ENCODE peak calls at places on chromosomes 13 and 19, in four cellular contexts. H is body of pancreas, E is tibial nerve, O is colonic mucosa. N is an unnamed sample.

GRCh38 chr13:45339867-45340266 is 1.1 kb downstream of the TPT1 start:
- DNase-seq in O (no peak), E (no peak), H (no peak), N (no peak)

GRCh38 chr13:110344320-110344719 is 37.2 kb downstream of the COL4A2 start:
- DNase-seq in O (no peak), E (no peak), H (no peak), N (no peak)

GRCh38 chr13:27617801-27618411 is 2.4 kb downstream of the LNX2 start:
- DNase-seq in O (no peak), H (no peak), E (no peak), N (no peak)

GRCh38 chr19:29665826-29666633 is 769 bp downstream of the PLEKHF1 start:
- DNase-seq in H (no peak), O (peak), E (no peak), N (no peak)

GRCh38 chr19:7843521-7843920 is 13.5 kb downstream of the EVI5L start:
- DNase-seq in E (no peak), H (no peak), O (no peak), N (no peak)

GRCh38 chr19:47032171-47032811 is 12.7 kb downstream of the NPAS1 start:
- DNase-seq in H (peak), O (peak), E (no peak), N (no peak)

GRCh38 chr19:5282926-5283325 is 57.7 kb downstream of the PTPRS start:
- DNase-seq in E (peak), H (no peak), O (peak), N (no peak)

GRCh38 chr13:50428183-50428877 is 413.1 kb downstream of the KCNRG start:
- DNase-seq in O (no peak), E (no peak), H (no peak), N (no peak)

GRCh38 chr13:20227730-20228129 is 4.4 kb downstream of the GJB6 start:
- DNase-seq in H (no peak), E (no peak), O (no peak), N (no peak)

GRCh38 chr19:58544591-58545285 is 874 bp downstream of the TRIM28 start:
- DNase-seq in E (no peak), O (peak), H (no peak), N (no peak)

GRCh38 chr13:43185206-43185605 is 161.8 kb downstream of the DNAJC15 start:
- DNase-seq in E (no peak), O (no peak), H (no peak), N (no peak)

GRCh38 chr13:35881360-35881759 is 249.8 kb downstream of the DCLK1 start:
- DNase-seq in E (no peak), H (no peak), O (no peak), N (peak)

GRCh38 chr19:52695996-52696395 is 38.8 kb downstream of the ZNF611 start:
- DNase-seq in E (no peak), O (no peak), H (no peak), N (no peak)

DNA sequence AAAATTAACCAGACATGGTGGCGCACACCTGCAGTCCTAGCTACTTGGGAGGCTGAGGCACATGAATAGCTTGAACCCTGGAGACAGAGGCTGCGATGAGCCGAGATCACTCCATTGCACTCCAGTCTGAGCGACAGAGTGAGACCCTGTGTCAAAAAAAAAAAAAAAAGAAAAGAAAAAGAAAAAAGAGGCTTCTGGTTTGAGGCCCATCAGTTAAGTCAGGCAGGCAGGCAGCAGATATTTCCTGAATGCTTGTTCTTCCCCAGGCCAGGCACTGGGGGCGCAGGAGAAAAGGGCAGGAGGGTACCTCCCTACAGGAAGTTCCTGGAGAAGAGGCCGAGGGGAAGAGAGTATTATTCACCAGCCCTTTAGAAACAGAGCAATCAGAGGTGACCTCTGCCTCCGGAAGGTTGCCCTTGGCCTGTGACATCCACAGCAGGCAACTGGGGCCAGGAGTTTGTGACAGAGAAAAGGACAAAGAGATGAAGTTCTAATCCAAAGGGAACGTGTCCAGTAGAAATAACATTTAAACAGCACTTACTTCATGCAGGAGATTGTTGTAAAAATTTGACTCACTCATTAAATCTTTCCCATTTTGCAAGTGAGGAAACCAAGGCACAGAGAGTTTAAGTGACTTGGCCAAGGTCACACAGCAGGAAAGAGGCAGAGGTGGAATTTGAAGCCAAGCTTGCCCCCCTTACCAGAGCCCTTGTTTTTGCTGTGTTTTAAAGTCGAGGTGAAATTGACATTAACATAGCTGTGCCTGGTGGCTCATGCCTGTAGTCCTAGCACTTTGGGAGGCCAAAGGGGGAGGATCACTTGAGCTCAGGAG is 4.3 kb upstream of the RLN3 start:
- DNase-seq in O (peak), E (no peak), H (peak), N (no peak)
- H3K27ac ChIP-seq in O (peak), E (no peak), H (peak), N (no peak)

GRCh38 chr19:49336482-49337266 is 1.5 kb downstream of the CD37 start:
- DNase-seq in O (no peak), E (no peak), H (peak), N (no peak)

GRCh38 chr19:49338691-49339363 is 3.6 kb downstream of the CD37 start:
- DNase-seq in O (peak), E (no peak), H (peak), N (no peak)

GRCh38 chr19:49339364-49340068 is 4.3 kb downstream of the CD37 start:
- DNase-seq in O (peak), H (peak), E (peak), N (peak)

GRCh38 chr19:49337267-49338022 is 2.2 kb downstream of the CD37 start:
- DNase-seq in H (peak), O (no peak), E (no peak), N (no peak)

DNA sequence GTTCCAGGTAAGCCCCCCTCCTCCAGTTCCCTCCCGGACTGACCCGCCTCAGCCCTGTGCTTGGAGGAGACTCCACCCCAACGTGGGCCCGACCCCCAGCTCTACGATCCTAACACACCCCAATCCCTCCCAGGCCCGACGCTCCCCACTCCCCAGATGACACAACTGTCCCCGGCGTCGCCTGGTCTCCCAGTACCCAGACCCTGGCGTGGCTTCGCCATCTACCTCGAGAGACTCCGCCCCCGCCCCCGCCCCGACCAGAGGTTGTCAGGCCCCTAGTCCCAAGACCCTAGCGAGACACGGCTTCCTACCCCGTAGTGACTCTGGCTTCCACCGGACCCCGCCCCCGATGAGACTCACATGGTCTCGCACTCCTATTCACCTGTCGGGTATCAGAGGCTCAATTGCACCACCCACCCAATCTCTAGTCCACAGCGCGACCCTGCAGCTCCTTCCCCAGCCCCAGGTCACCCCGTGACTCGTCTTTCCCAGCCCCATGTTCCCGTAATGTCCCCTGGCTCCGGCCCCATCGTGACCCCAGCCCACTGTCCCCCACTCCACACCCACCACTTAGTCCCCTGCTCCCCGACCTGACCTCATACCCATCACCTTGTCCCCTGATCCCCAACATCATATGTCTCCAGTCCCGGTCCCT is 2.9 kb downstream of the CD37 start:
- DNase-seq in O (no peak), E (no peak), H (peak), N (no peak)
- H3K27ac ChIP-seq in O (no peak), E (no peak), H (peak), N (no peak)

GRCh38 chr19:21566073-21566472 is 60.7 kb downstream of the ZNF429 start:
- DNase-seq in O (no peak), H (no peak), E (no peak), N (no peak)
- H3K27ac ChIP-seq in O (no peak), H (no peak), E (no peak), N (no peak)

GRCh38 chr19:43362745-43363144 is 9.3 kb downstream of the CD177 start:
- DNase-seq in O (peak), H (no peak), E (no peak), N (no peak)
- H3K27ac ChIP-seq in O (no peak), H (no peak), E (no peak), N (no peak)

GRCh38 chr19:1861599-1862031 is 1.8 kb downstream of the KLF16 start:
- DNase-seq in O (peak), H (no peak), E (no peak), N (no peak)
- H3K27ac ChIP-seq in O (peak), H (peak), E (peak), N (peak)

GRCh38 chr13:40494932-40495619 is 171.4 kb downstream of the FOXO1 start:
- DNase-seq in H (no peak), O (no peak), E (no peak), N (no peak)

GRCh38 chr13:40498461-40498860 is 168.0 kb downstream of the FOXO1 start:
- DNase-seq in H (no peak), E (no peak), O (no peak), N (no peak)

GRCh38 chr13:40496035-40496810 is 170.2 kb downstream of the FOXO1 start:
- DNase-seq in H (no peak), O (no peak), E (no peak), N (no peak)

GRCh38 chr13:40494513-40494912 is 171.9 kb downstream of the FOXO1 start:
- DNase-seq in E (no peak), O (no peak), H (no peak), N (no peak)

GRCh38 chr13:40495620-40496001 is 170.8 kb downstream of the FOXO1 start:
- DNase-seq in O (no peak), H (no peak), E (no peak), N (no peak)
- H3K27ac ChIP-seq in O (no peak), H (no peak), E (no peak), N (no peak)

N was measured in caudate nucleus.